ENCODE peak calls at places on chromosomes 6 and 20, in ten cellular contexts. L is uterus; O is K562; Q is lower lobe of right lung; M is kidney; Y is naive thymus-derived CD4-positive, alpha-beta T cell; B is DND-41; E is HCT116; A is neural progenitor cell; G is GM12878. X is an unnamed sample.

GRCh38 chr6:25833136-25833535 is 1.3 kb upstream of the SLC17A1 start:
- DNase-seq in M (no peak), A (no peak), G (no peak), L (no peak), E (no peak), Q (no peak), Y (no peak), B (no peak), O (no peak), X (no peak)

GRCh38 chr20:50318709-50319108 is 128.1 kb downstream of the CEBPB start:
- DNase-seq in A (no peak), E (no peak), L (no peak), G (no peak), Y (no peak), M (no peak), O (peak; percentile 41), B (no peak), Q (no peak), X (no peak)

GRCh38 chr20:51219544-51219943 is 196.6 kb upstream of the KCNG1 start:
- DNase-seq in O (no peak), Y (no peak), M (no peak), E (no peak), L (no peak), B (no peak), A (no peak), Q (no peak), G (no peak), X (no peak)

GRCh38 chr6:37507690-37508421 is 8.2 kb upstream of the CCDC167 start:
- DNase-seq in B (peak; percentile 42), M (no peak), Q (no peak), G (no peak), O (no peak), Y (peak; percentile 39), E (no peak), L (no peak), A (no peak), X (no peak)

GRCh38 chr20:19909696-19910095 is 107.5 kb upstream of the NAA20 start:
- DNase-seq in B (no peak), A (no peak), E (no peak), L (peak; percentile 64), M (peak; percentile 84), O (no peak), G (no peak), Y (no peak), Q (peak; percentile 78), X (no peak)

GRCh38 chr6:55108469-55109130 is 65.7 kb upstream of the HCRTR2 start:
- DNase-seq in E (no peak), Q (no peak), A (peak; percentile 4), M (no peak), B (no peak), Y (no peak), L (no peak), G (no peak), O (no peak), X (no peak)

GRCh38 chr20:51910202-51911050 is 108.1 kb upstream of the SALL4 start:
- DNase-seq in L (no peak), Q (no peak), M (no peak), E (no peak), O (no peak), G (no peak), A (peak; percentile 76), B (no peak), Y (no peak), X (no peak)

GRCh38 chr6:157403011-157403683 is 22.2 kb downstream of the ZDHHC14 start:
- DNase-seq in G (no peak), B (no peak), A (no peak), M (no peak), Y (no peak), O (no peak), Q (no peak), L (no peak), E (no peak), X (no peak)

GRCh38 chr20:19992996-19993908 is 23.9 kb upstream of the NAA20 start:
- DNase-seq in M (no peak), G (no peak), O (no peak), Y (no peak), L (no peak), A (no peak), Q (no peak), E (peak; percentile 67), B (no peak), X (no peak)

GRCh38 chr6:39166918-39167301 is 51.9 kb upstream of the SAYSD1 start:
- DNase-seq in Q (no peak), G (no peak), L (no peak), B (no peak), M (no peak), O (no peak), Y (no peak), A (no peak), E (no peak), X (no peak)

GRCh38 chr6:156283091-156283490 is 494.1 kb upstream of the ARID1B start:
- DNase-seq in Q (no peak), M (no peak), B (no peak), L (no peak), Y (no peak), O (no peak), G (no peak), A (no peak), E (no peak), X (no peak)

GRCh38 chr6:41503841-41504525 is 42.2 kb upstream of the FOXP4 start:
- DNase-seq in E (no peak), M (peak; percentile 78), O (no peak), G (no peak), A (peak; percentile 78), Q (no peak), L (peak; percentile 63), Y (no peak), B (no peak), X (peak; percentile 68)

GRCh38 chr20:38732981-38733380 is 8.7 kb downstream of the SLC32A1 start:
- DNase-seq in E (no peak), B (no peak), Q (no peak), L (no peak), A (no peak), M (no peak), O (no peak), Y (no peak), G (no peak), X (no peak)

GRCh38 chr6:136592930-136593673 is 42.9 kb upstream of the MAP7 start:
- DNase-seq in G (no peak), Q (no peak), L (no peak), Y (no peak), B (no peak), E (no peak), O (no peak), M (no peak), A (no peak), X (no peak)

GRCh38 chr20:58407201-58407873 is 18.3 kb downstream of the VAPB start:
- DNase-seq in L (no peak), Y (no peak), E (no peak), O (no peak), Q (no peak), M (no peak), B (no peak), G (no peak), A (no peak), X (no peak)

GRCh38 chr6:1701668-1702353 is 92.1 kb downstream of the FOXC1 start:
- DNase-seq in A (peak; percentile 44), M (no peak), B (no peak), G (no peak), Q (no peak), L (no peak), Y (no peak), O (no peak), E (no peak), X (peak; percentile 25)

GRCh38 chr6:53299331-53299835 is 49.4 kb downstream of the ELOVL5 start:
- DNase-seq in A (no peak), O (no peak), M (no peak), Q (no peak), G (no peak), E (no peak), B (no peak), Y (no peak), L (no peak), X (no peak)

GRCh38 chr20:41480054-41480770 is 113.6 kb upstream of the EMILIN3 start:
- DNase-seq in Y (peak; percentile 30), A (no peak), B (peak; percentile 35), E (no peak), Q (no peak), L (no peak), O (no peak), M (no peak), G (no peak), X (no peak)

GRCh38 chr6:106165885-106166485 is 79.8 kb downstream of the PRDM1 start:
- DNase-seq in M (no peak), O (no peak), G (no peak), A (no peak), B (no peak), Y (no peak), E (no peak), L (no peak), Q (no peak), X (no peak)
- H3K4me1 ChIP-seq in M (no peaks in the 10 kb centered on the region), O (no peaks in the 10 kb centered on the region), G (peaks cover 71% of the 10 kb centered on the region), A (peaks cover 50% of the 10 kb centered on the region), B (peaks cover 23% of the 10 kb centered on the region), Y (peaks cover 6% of the 10 kb centered on the region), E (peaks cover 6% of the 10 kb centered on the region), L (no peaks in the 10 kb centered on the region), Q (peaks cover 12% of the 10 kb centered on the region), X (no peaks in the 10 kb centered on the region)

GRCh38 chr6:4776967-4777925 is 1.0 kb downstream of the CDYL start:
- DNase-seq in L (peak; percentile 24), G (no peak), Y (peak; percentile 14), A (peak; percentile 41), Q (no peak), M (peak; percentile 78), B (peak; percentile 16), O (peak; percentile 68), E (no peak), X (no peak)
- H3K4me1 ChIP-seq in L (no peaks in the 10 kb centered on the region), G (peaks cover 30% of the 10 kb centered on the region), Y (peaks cover 10% of the 10 kb centered on the region), A (peaks cover 45% of the 10 kb centered on the region), Q (peaks cover 34% of the 10 kb centered on the region), M (peaks cover 8% of the 10 kb centered on the region), B (peaks cover 9% of the 10 kb centered on the region), O (peaks cover 32% of the 10 kb centered on the region), E (peaks cover 45% of the 10 kb centered on the region), X (peaks cover 9% of the 10 kb centered on the region)

DNA sequence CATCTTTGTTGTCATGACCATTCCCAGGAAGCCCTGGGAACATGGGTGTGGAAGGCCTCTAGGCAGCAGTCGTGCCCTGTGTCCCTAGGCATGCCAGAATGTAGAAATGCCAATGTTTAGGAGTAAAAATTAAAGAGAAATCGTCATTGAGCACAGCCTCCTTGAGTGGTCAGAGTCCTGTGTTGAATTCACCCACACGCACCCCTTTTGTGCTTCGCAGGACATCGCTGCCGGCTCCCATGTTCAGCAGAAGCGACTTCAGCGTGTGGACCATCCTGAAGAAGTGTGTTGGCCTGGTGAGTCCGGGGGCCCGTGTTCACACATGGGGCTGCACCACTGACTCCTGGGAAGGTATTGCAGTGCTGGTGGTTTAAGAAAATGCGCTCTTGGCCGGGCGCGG is 25.1 kb downstream of the OSBPL2 start:
- DNase-seq in Y (no peak), M (no peak), G (no peak), L (no peak), Q (no peak), A (no peak), B (no peak), E (no peak), O (no peak), X (no peak)
- H3K4me1 ChIP-seq in Y (no peaks in the 10 kb centered on the region), M (no peaks in the 10 kb centered on the region), G (no peaks in the 10 kb centered on the region), L (no peaks in the 10 kb centered on the region), Q (no peaks in the 10 kb centered on the region), A (no peaks in the 10 kb centered on the region), B (no peaks in the 10 kb centered on the region), E (no peaks in the 10 kb centered on the region), O (no peaks in the 10 kb centered on the region), X (no peaks in the 10 kb centered on the region)

DNA sequence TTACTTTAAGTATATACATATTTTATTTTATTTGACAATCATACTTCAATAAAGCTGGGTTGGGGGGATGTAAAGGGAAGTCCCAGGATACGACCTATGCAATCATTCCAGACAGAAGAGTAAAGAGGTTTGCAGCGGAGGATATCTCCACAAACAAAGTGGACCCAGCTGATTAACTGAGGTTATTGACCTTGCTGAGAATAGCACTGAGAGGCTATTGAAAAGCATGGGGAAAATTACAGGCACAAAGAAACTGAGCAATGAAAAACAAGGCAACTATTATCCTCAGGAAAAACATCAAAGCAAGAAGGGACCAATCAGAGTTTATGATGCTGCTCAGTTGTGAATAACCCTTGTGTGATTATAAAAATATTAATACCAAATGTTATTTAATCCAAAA is 32.6 kb downstream of the SERPINB1 start:
- DNase-seq in O (no peak), E (no peak), G (no peak), M (no peak), A (no peak), Q (no peak), Y (no peak), L (no peak), B (no peak), X (no peak)
- H3K4me1 ChIP-seq in O (peaks cover 5% of the 10 kb centered on the region), E (peaks cover 34% of the 10 kb centered on the region), G (no peaks in the 10 kb centered on the region), M (no peaks in the 10 kb centered on the region), A (no peaks in the 10 kb centered on the region), Q (peaks cover 21% of the 10 kb centered on the region), Y (no peaks in the 10 kb centered on the region), L (no peaks in the 10 kb centered on the region), B (peaks cover 13% of the 10 kb centered on the region), X (peaks cover 10% of the 10 kb centered on the region)

X was measured in ascending aorta.